ENCODE peak calls at places on chromosome 1, in ten cellular contexts. Q is uterus, G is NT2/D1, A is heart left ventricle, E is tibial artery, H is H1, F is heart right ventricle, J is IMR-90, W is GM23248, I is adrenal gland. K is an unnamed sample.

GRCh38 chr1:116852367-116852766 is 57.3 kb upstream of the PTGFRN start:
- DNase-seq in G (no peak), Q (no peak), J (no peak), W (no peak), I (no peak), F (no peak), E (no peak), H (no peak), A (no peak), K (no peak)

GRCh38 chr1:172678990-172679772 is 20.3 kb downstream of the FASLG start:
- DNase-seq in F (no peak), W (no peak), J (no peak), I (no peak), Q (no peak), E (no peak), A (no peak), G (no peak), H (no peak), K (no peak)

GRCh38 chr1:218584418-218585155 is 239.5 kb downstream of the TGFB2 start:
- DNase-seq in J (peak; percentile 47), F (no peak), H (no peak), W (peak; percentile 33), A (no peak), Q (no peak), G (no peak), E (no peak), I (no peak), K (no peak)

GRCh38 chr1:160781129-160781808 is 14.7 kb upstream of the LY9 start:
- DNase-seq in G (no peak), A (no peak), F (no peak), Q (no peak), E (no peak), H (no peak), W (no peak), I (no peak), J (no peak), K (peak; percentile 75)

GRCh38 chr1:228060458-228061190 is 21.9 kb upstream of the ARF1 start:
- DNase-seq in W (peak; percentile 41), G (peak; percentile 54), I (no peak), Q (peak; percentile 12), H (no peak), E (no peak), F (no peak), J (no peak), A (peak; percentile 14), K (peak; percentile 47)

GRCh38 chr1:216071227-216071626 is 352.0 kb downstream of the USH2A start:
- DNase-seq in Q (no peak), J (no peak), F (no peak), A (no peak), G (no peak), I (no peak), E (no peak), H (no peak), W (no peak), K (no peak)

GRCh38 chr1:169692766-169693460 is 18.5 kb downstream of the SELL start:
- DNase-seq in W (no peak), H (no peak), G (no peak), I (no peak), E (no peak), A (no peak), J (no peak), Q (no peak), F (no peak), K (no peak)

GRCh38 chr1:5286244-5286643 is 631.8 kb downstream of the AJAP1 start:
- DNase-seq in A (no peak), F (no peak), J (no peak), I (no peak), H (no peak), G (no peak), E (no peak), Q (no peak), W (no peak), K (no peak)

GRCh38 chr1:226863446-226863845 is 7.0 kb upstream of the PSEN2 start:
- DNase-seq in I (no peak), W (peak; percentile 75), J (peak; percentile 70), A (no peak), G (peak; percentile 90), F (no peak), H (no peak), Q (no peak), E (no peak), K (no peak)

GRCh38 chr1:23627065-23627464 is 64.5 kb upstream of the RPL11 start:
- DNase-seq in I (no peak), G (no peak), H (no peak), F (no peak), W (no peak), E (no peak), J (no peak), Q (no peak), A (no peak), K (no peak)

GRCh38 chr1:23628951-23629387 is 62.6 kb upstream of the RPL11 start:
- DNase-seq in G (no peak), E (no peak), Q (no peak), W (no peak), F (no peak), H (no peak), J (no peak), I (no peak), A (no peak), K (no peak)

GRCh38 chr1:23625929-23626535 is 65.6 kb upstream of the RPL11 start:
- DNase-seq in G (no peak), I (no peak), Q (no peak), A (no peak), F (no peak), J (no peak), H (no peak), E (no peak), W (no peak), K (no peak)

GRCh38 chr1:23632479-23633160 is 59.0 kb upstream of the RPL11 start:
- DNase-seq in E (no peak), Q (no peak), H (no peak), A (no peak), J (peak; percentile 50), I (no peak), G (no peak), F (no peak), W (no peak), K (no peak)

GRCh38 chr1:23629728-23630290 is 61.8 kb upstream of the RPL11 start:
- DNase-seq in G (no peak), Q (no peak), F (no peak), A (no peak), E (no peak), I (no peak), W (no peak), J (no peak), H (no peak), K (no peak)
- H3K4me1 ChIP-seq in G (peaks cover 8% of the 10 kb centered on the region), Q (no peaks in the 10 kb centered on the region), F (peaks cover 9% of the 10 kb centered on the region), A (peaks cover 9% of the 10 kb centered on the region), E (peaks cover 6% of the 10 kb centered on the region), I (no peaks in the 10 kb centered on the region), W (peaks cover 8% of the 10 kb centered on the region), J (peaks cover 9% of the 10 kb centered on the region), H (peaks cover 9% of the 10 kb centered on the region), K (no peaks in the 10 kb centered on the region)

DNA sequence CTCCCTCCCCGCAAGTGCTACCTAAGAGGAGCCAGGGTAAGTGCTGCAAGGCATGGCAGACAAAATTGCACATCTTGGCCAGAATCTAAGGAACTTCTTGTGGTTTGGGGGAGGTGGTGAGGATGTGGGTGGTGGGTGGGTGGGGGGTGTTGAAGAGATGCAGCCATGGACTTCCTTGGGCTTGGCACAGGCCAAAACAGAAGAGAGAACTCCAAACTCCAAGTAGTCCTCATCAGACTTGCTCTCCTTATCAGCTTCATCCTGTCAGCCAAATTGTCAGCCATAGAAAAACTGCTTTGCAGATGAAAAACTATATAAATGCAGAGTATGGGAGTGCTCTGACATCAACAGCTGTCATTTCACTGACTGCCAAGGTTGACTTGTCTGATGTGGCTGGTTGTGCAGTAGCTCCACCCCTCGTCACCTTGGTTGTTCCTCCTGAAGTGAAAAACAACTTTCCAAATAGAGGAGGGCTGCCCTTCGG is 7.1 kb downstream of the AMIGO1 start:
- DNase-seq in E (no peak), Q (no peak), A (no peak), H (no peak), J (no peak), I (no peak), W (no peak), F (no peak), G (no peak), K (no peak)
- H3K4me1 ChIP-seq in E (peaks cover 22% of the 10 kb centered on the region), Q (peaks cover 5% of the 10 kb centered on the region), A (peaks cover 8% of the 10 kb centered on the region), H (peaks cover 11% of the 10 kb centered on the region), J (peaks cover 30% of the 10 kb centered on the region), I (peaks cover 13% of the 10 kb centered on the region), W (peaks cover 21% of the 10 kb centered on the region), F (peaks cover 14% of the 10 kb centered on the region), G (peaks cover 17% of the 10 kb centered on the region), K (peaks cover 6% of the 10 kb centered on the region)

GRCh38 chr1:1875932-1876331 is 15.0 kb downstream of the GNB1 start:
- DNase-seq in W (peak; percentile 31), E (no peak), G (no peak), Q (no peak), A (no peak), J (no peak), F (no peak), H (no peak), I (no peak), K (peak; percentile 3)

GRCh38 chr1:1872329-1872994 is 18.4 kb downstream of the GNB1 start:
- DNase-seq in G (no peak), I (no peak), J (no peak), H (no peak), Q (no peak), F (no peak), A (no peak), E (no peak), W (no peak), K (no peak)

GRCh38 chr1:1876335-1876935 is 14.5 kb downstream of the GNB1 start:
- DNase-seq in J (peak; percentile 32), G (no peak), I (no peak), A (peak; percentile 5), W (peak; percentile 61), E (no peak), H (no peak), F (no peak), Q (no peak), K (no peak)

GRCh38 chr1:1873186-1873585 is 17.7 kb downstream of the GNB1 start:
- DNase-seq in F (peak; percentile 74), W (no peak), Q (no peak), I (peak; percentile 61), H (no peak), E (no peak), A (peak; percentile 91), J (no peak), G (no peak), K (no peak)

DNA sequence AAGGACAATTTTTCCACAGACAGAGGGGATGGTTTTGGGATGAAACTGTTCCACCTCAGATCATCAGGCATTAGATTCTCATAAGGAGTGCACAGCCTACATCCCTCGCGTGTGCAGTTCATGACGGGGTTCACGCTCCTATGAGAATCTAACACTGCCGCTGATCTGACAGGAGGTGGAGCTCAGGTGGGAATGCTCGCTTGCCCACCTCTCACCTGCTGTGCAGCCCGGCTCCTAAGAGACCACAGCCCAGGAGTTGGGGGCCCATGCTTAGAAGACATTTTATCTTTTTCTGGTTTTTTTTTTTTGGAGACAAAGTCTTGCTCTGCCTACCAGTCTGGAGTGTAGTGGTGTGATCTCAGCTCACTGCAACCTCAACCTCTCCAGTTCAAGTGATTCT is 16.0 kb downstream of the GNB1 start:
- DNase-seq in E (no peak), W (no peak), F (no peak), A (no peak), H (no peak), Q (no peak), J (no peak), G (no peak), I (no peak), K (no peak)
- H3K4me1 ChIP-seq in E (peaks cover 23% of the 10 kb centered on the region), W (peaks cover 22% of the 10 kb centered on the region), F (peaks cover 95% of the 10 kb centered on the region), A (peaks cover 96% of the 10 kb centered on the region), H (no peaks in the 10 kb centered on the region), Q (peaks cover 11% of the 10 kb centered on the region), J (peaks cover 21% of the 10 kb centered on the region), G (peaks cover 17% of the 10 kb centered on the region), I (peaks cover 24% of the 10 kb centered on the region), K (no peaks in the 10 kb centered on the region)

GRCh38 chr1:178933709-178934573 is 63.1 kb upstream of the ANGPTL1 start:
- DNase-seq in I (no peak), Q (no peak), W (no peak), E (no peak), H (no peak), G (no peak), F (no peak), J (no peak), A (no peak), K (no peak)
- H3K4me1 ChIP-seq in I (peaks cover 12% of the 10 kb centered on the region), Q (peaks cover 6% of the 10 kb centered on the region), W (peaks cover 31% of the 10 kb centered on the region), E (peaks cover 49% of the 10 kb centered on the region), H (peaks cover 4% of the 10 kb centered on the region), G (no peaks in the 10 kb centered on the region), F (peaks cover 62% of the 10 kb centered on the region), J (peaks cover 8% of the 10 kb centered on the region), A (peaks cover 56% of the 10 kb centered on the region), K (no peaks in the 10 kb centered on the region)